ENCODE peak calls at places on chromosome 18, in six cellular contexts. N is aorta, X is PC-9, V is anterior cingulate cortex, C is RKO, R is SJSA1. D is an unnamed sample.

GRCh38 chr18:70337139-70337972 is 48.5 kb downstream of the SOCS6 start:
- DNase-seq in N (no peak), X (peak), V (no peak), C (peak), R (peak), D (no peak)

GRCh38 chr18:22176622-22177495 is 7.5 kb downstream of the GATA6 start:
- DNase-seq in N (peak), X (no peak), V (no peak), C (no peak), R (no peak), D (no peak)

GRCh38 chr18:59268722-59269562 is 4.3 kb downstream of the RAX start:
- DNase-seq in N (no peak), X (no peak), V (no peak), C (no peak), R (no peak), D (no peak)

GRCh38 chr18:58353581-58353980 is 275.3 kb downstream of the ALPK2 start:
- DNase-seq in N (no peak), X (no peak), V (no peak), C (no peak), R (no peak), D (no peak)

GRCh38 chr18:2963048-2963447 is 49.9 kb downstream of the LPIN2 start:
- DNase-seq in N (no peak), X (no peak), V (no peak), C (no peak), R (no peak), D (no peak)

GRCh38 chr18:80010551-80010906 is 22.2 kb upstream of the TXNL4A start:
- DNase-seq in N (no peak), X (no peak), V (no peak), C (no peak), R (no peak), D (no peak)

GRCh38 chr18:41954827-41955613 is at the start of gene PIK3C3:
- DNase-seq in N (peak), X (peak), V (peak), C (peak), R (peak), D (peak)

GRCh38 chr18:31162419-31162793 is 250 bp downstream of the DSC1 start:
- DNase-seq in N (no peak), X (no peak), V (no peak), C (no peak), R (no peak), D (no peak)

GRCh38 chr18:13302611-13303267 is 84.2 kb downstream of the LDLRAD4 start:
- DNase-seq in N (no peak), X (no peak), V (no peak), C (no peak), R (no peak), D (no peak)

GRCh38 chr18:11674119-11674518 is 14.9 kb upstream of the GNAL start:
- DNase-seq in N (no peak), X (no peak), V (no peak), C (no peak), R (no peak), D (no peak)

GRCh38 chr18:79887181-79888000 is 64.1 kb downstream of the SLC66A2 start:
- DNase-seq in N (peak), X (no peak), V (no peak), C (no peak), R (no peak), D (peak)

GRCh38 chr18:71707985-71708500 is 836.1 kb downstream of the CBLN2 start:
- DNase-seq in N (no peak), X (no peak), V (no peak), C (no peak), R (no peak), D (no peak)

GRCh38 chr18:26159353-26159752 is 25.7 kb downstream of the PSMA8 start:
- DNase-seq in N (no peak), X (no peak), V (no peak), C (peak), R (no peak), D (no peak)

GRCh38 chr18:74513883-74514205 is 17.7 kb downstream of the CNDP2 start:
- DNase-seq in N (no peak), X (no peak), V (no peak), C (no peak), R (no peak), D (peak)

GRCh38 chr18:43279015-43279758 is 1.9 kb upstream of the SYT4 start:
- DNase-seq in N (no peak), X (peak), V (peak), C (peak), R (no peak), D (no peak)

GRCh38 chr18:13823707-13824395 is at the start of gene MC5R:
- DNase-seq in N (peak), X (no peak), V (peak), C (peak), R (peak), D (peak)

GRCh38 chr18:37447959-37448916 is 117.4 kb downstream of the CELF4 start:
- DNase-seq in N (no peak), X (no peak), V (no peak), C (no peak), R (no peak), D (no peak)

GRCh38 chr18:9673296-9674251 is 34.5 kb upstream of the RAB31 start:
- DNase-seq in N (no peak), X (peak), V (no peak), C (peak), R (peak), D (no peak)

GRCh38 chr18:32086866-32087265 is 4.8 kb upstream of the RNF138 start:
- DNase-seq in N (no peak), X (no peak), V (no peak), C (peak), R (no peak), D (no peak)

GRCh38 chr18:78934551-78935225 is 44.9 kb upstream of the SALL3 start:
- DNase-seq in N (no peak), X (no peak), V (no peak), C (no peak), R (no peak), D (no peak)

GRCh38 chr18:72672364-72673151 is 128.4 kb upstream of the CBLN2 start:
- DNase-seq in N (no peak), X (no peak), V (peak), C (peak), R (peak), D (no peak)

GRCh38 chr18:63213331-63213900 is 106.2 kb downstream of the BCL2 start:
- DNase-seq in N (no peak), X (no peak), V (no peak), C (no peak), R (no peak), D (no peak)

GRCh38 chr18:53421869-53422268 is 802.6 kb downstream of the MBD2 start:
- DNase-seq in N (no peak), X (no peak), V (no peak), C (no peak), R (no peak), D (no peak)

GRCh38 chr18:27185897-27186296 is 789 bp upstream of the CHST9 start:
- DNase-seq in N (no peak), X (no peak), V (no peak), C (no peak), R (no peak), D (no peak)

GRCh38 chr18:46474487-46475366 is 182.3 kb downstream of the LOXHD1 start:
- DNase-seq in N (no peak), X (no peak), V (no peak), C (no peak), R (no peak), D (no peak)

GRCh38 chr18:50022985-50023384 is 172.0 kb downstream of the MYO5B start:
- DNase-seq in N (no peak), X (no peak), V (no peak), C (no peak), R (no peak), D (no peak)

GRCh38 chr18:2146754-2147153 is 424.6 kb downstream of the METTL4 start:
- DNase-seq in N (no peak), X (no peak), V (no peak), C (no peak), R (peak), D (no peak)

GRCh38 chr18:5500158-5500939 is 43.4 kb downstream of the EPB41L3 start:
- DNase-seq in N (no peak), X (no peak), V (no peak), C (no peak), R (no peak), D (no peak)

GRCh38 chr18:51196811-51197660 is 445 bp downstream of the MEX3C start:
- DNase-seq in N (peak), X (no peak), V (peak), C (peak), R (peak), D (peak)

D was measured in Right ventricle myocardium inferior.